ENCODE peak calls at places on chromosomes 4 and X, in five cellular contexts. F is neural progenitor cell, X is HCT116, E is MM.1S, A is SK-N-SH. N is an unnamed sample.

GRCh38 chrX:3659761-3660160 is 53.7 kb downstream of the PRKX start:
- DNase-seq in F (no peak), X (no peak), E (no peak), A (no peak), N (no peak)

GRCh38 chr4:76984127-76984526 is 34.6 kb downstream of the SEPTIN11 start:
- DNase-seq in F (no peak), X (no peak), E (peak), A (peak), N (peak)

GRCh38 chr4:53646792-53647191 is 55.5 kb upstream of the LNX1 start:
- DNase-seq in F (no peak), X (no peak), E (no peak), A (no peak), N (peak)

GRCh38 chr4:110808371-110808878 is 185.5 kb upstream of the PITX2 start:
- DNase-seq in F (no peak), X (no peak), E (no peak), A (no peak), N (peak)

GRCh38 chr4:175560628-175561027 is 251.4 kb downstream of the GPM6A start:
- DNase-seq in F (no peak), X (peak), E (peak), A (peak), N (peak)

GRCh38 chrX:9861711-9862110 is 75.5 kb downstream of the SHROOM2 start:
- DNase-seq in F (no peak), X (no peak), E (no peak), A (no peak), N (no peak)

GRCh38 chr4:105246712-105247111 is 100.0 kb downstream of the TET2 start:
- DNase-seq in F (peak), X (no peak), E (no peak), A (no peak), N (no peak)

GRCh38 chr4:146342600-146343192 is 128.4 kb downstream of the REELD1 start:
- DNase-seq in F (peak), X (no peak), E (peak), A (peak), N (peak)

GRCh38 chr4:56981795-56982201 is 3.1 kb downstream of the POLR2B start:
- DNase-seq in F (no peak), X (no peak), E (no peak), A (no peak), N (peak)

GRCh38 chrX:141405486-141405877 is 163.2 kb upstream of the SPANXC start:
- DNase-seq in F (no peak), X (no peak), E (no peak), A (no peak), N (peak)

GRCh38 chrX:19799319-19800182 is 87.8 kb downstream of the SH3KBP1 start:
- DNase-seq in F (no peak), X (no peak), E (no peak), A (no peak), N (no peak)

GRCh38 chr4:114615435-114615834 is 16.8 kb downstream of the UGT8 start:
- DNase-seq in F (no peak), X (no peak), E (no peak), A (no peak), N (no peak)

GRCh38 chr4:166165829-166166420 is 292.9 kb downstream of the TLL1 start:
- DNase-seq in F (peak), X (peak), E (peak), A (peak), N (peak)

GRCh38 chrX:2188316-2188715 is 312.5 kb downstream of the DHRSX start:
- DNase-seq in F (no peak), X (peak), E (no peak), A (no peak), N (no peak)

GRCh38 chr4:175290401-175290800 is 372.2 kb downstream of the ADAM29 start:
- DNase-seq in F (no peak), X (no peak), E (no peak), A (no peak), N (peak)

GRCh38 chr4:118032691-118033090 is 1.6 kb upstream of the NDST3 start:
- DNase-seq in F (no peak), X (peak), E (no peak), A (peak), N (peak)

GRCh38 chr4:63578383-63578782 is 830.9 kb downstream of the TECRL start:
- DNase-seq in F (no peak), X (no peak), E (no peak), A (peak), N (peak)

GRCh38 chr4:152189451-152190179 is 346.3 kb downstream of the FBXW7 start:
- DNase-seq in F (no peak), X (no peak), E (peak), A (no peak), N (no peak)

GRCh38 chr4:173763374-173763773 is 233.3 kb upstream of the HAND2 start:
- DNase-seq in F (no peak), X (no peak), E (no peak), A (no peak), N (no peak)

GRCh38 chr4:140268441-140268840 is 105.0 kb upstream of the SCOC start:
- DNase-seq in F (no peak), X (no peak), E (no peak), A (no peak), N (no peak)

GRCh38 chr4:73864365-73864764 is 4.8 kb upstream of the CXCL1 start:
- DNase-seq in F (peak), X (no peak), E (peak), A (no peak), N (peak)

GRCh38 chr4:133059117-133059516 is 90.0 kb upstream of the PCDH10 start:
- DNase-seq in F (no peak), X (no peak), E (no peak), A (no peak), N (no peak)

GRCh38 chrX:35890699-35891098 is 28.8 kb upstream of the CFAP47 start:
- DNase-seq in F (peak), X (no peak), E (peak), A (peak), N (peak)

GRCh38 chrX:8803326-8803725 is 2.1 kb upstream of the FAM9A start:
- DNase-seq in F (no peak), X (no peak), E (no peak), A (no peak), N (peak)

GRCh38 chr4:112938461-112939058 is 110.9 kb upstream of the ANK2 start:
- DNase-seq in F (peak), X (peak), E (peak), A (peak), N (peak)

GRCh38 chr4:147103403-147103946 is 157.8 kb upstream of the TTC29 start:
- DNase-seq in F (no peak), X (no peak), E (no peak), A (no peak), N (peak)

GRCh38 chr4:89196056-89196674 is 84.8 kb downstream of the TIGD2 start:
- DNase-seq in F (no peak), X (peak), E (peak), A (no peak), N (no peak)

GRCh38 chrX:1074172-1074571 is 138.3 kb downstream of the CRLF2 start:
- DNase-seq in F (no peak), X (no peak), E (no peak), A (no peak), N (no peak)

GRCh38 chr4:159600102-159600501 is 497.2 kb downstream of the RAPGEF2 start:
- DNase-seq in F (no peak), X (no peak), E (no peak), A (no peak), N (no peak)

GRCh38 chr4:2788532-2789103 is 4.3 kb upstream of the SH3BP2 start:
- DNase-seq in F (no peak), X (no peak), E (no peak), A (peak), N (no peak)

GRCh38 chr4:89056953-89057398 is at the start of gene FAM13A:
- DNase-seq in F (peak), X (peak), E (peak), A (no peak), N (peak)

GRCh38 chrX:56468441-56468840 is 95.0 kb upstream of the UBQLN2 start:
- DNase-seq in F (no peak), X (no peak), E (no peak), A (no peak), N (no peak)

GRCh38 chr4:16721618-16722291 is 176.7 kb downstream of the LDB2 start:
- DNase-seq in F (no peak), X (no peak), E (peak), A (no peak), N (peak)

GRCh38 chr4:181582595-181582994 is 660.6 kb upstream of the TENM3 start:
- DNase-seq in F (no peak), X (no peak), E (no peak), A (peak), N (no peak)

GRCh38 chrX:111560801-111561200 is 49.4 kb downstream of the SERTM2 start:
- DNase-seq in F (no peak), X (no peak), E (no peak), A (no peak), N (no peak)

GRCh38 chrX:44143061-44143602 is 169.9 kb upstream of the NDP start:
- DNase-seq in F (no peak), X (no peak), E (no peak), A (no peak), N (peak)

GRCh38 chr4:173242466-173243250 is 74.0 kb downstream of the GALNT7 start:
- DNase-seq in F (peak), X (no peak), E (no peak), A (no peak), N (no peak)

GRCh38 chrX:51608766-51609165 is 9.9 kb downstream of the CENPVL3 start:
- DNase-seq in F (no peak), X (no peak), E (no peak), A (no peak), N (no peak)

DNA sequence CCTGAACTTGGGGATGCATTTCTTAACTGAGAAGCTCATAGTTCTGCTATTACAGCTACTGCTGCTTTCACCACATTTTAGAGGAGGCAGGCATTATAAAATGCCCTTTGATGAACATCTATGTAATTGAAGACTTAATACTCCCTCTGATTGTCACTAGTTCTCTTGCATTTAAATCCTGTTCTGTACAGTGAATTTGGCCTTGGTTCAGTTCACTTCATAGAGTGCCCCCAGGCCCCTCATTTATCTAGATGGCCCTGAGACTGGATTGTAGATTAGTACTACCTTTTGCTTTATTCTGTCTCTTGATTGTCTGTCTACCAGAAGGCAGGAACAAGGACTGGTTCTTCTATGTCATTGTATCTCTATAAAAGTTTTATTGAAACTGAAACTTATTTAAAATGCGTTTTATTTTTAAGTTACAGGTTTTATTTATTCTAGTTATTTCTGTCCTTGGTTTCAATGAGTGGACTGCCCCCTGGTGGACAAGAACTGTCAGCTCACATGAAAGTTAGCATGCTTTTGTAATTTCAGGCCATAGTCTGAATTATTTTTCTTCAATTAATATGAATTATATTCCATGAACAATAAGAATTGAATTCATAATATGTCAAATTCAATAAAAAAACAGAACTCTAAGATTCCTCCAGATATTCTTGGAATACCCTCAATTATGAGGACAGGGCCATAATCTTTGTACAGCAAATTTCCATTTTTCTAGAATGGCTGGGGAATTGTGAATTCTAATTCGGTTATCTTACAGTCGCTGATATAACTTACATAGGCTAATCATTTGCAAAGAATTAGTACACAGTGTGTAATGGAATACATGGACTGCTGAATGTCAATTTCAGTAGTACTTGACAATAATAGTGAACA is 47.2 kb upstream of the TMEM33 start:
- DNase-seq in F (peak), X (peak), E (peak), A (no peak), N (peak)
- TF ChIP-seq CTCF in F (peak), X (peak), E (peak), A (peak), N (peak)

DNA sequence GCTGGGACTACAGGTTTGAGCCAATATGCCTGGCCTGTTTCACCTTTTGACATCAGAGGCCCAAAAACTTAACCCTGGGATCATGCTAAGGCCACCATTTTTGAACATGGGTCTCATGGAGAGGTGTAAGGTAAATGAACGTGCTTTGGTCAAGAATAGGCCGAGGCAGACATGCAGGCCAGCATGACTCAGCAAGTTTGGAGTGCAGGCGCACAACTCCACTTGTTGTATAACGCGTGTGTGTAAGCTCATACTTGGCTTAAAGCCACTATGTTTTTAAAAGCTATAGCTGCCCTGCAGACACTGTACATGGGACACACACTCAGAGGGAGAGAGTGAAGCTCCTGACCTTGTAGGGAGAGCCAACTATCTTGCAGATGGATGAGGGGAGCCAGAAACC is 43.8 kb upstream of the HPSE start:
- DNase-seq in F (peak), X (no peak), E (no peak), A (no peak), N (no peak)
- TF ChIP-seq EZH2phosphoT487 in F (no peak), X (no peak), E (no peak), A (no peak), N (no peak)

GRCh38 chr4:169032194-169032593 is 22.1 kb upstream of the CBR4 start:
- DNase-seq in F (no peak), X (no peak), E (no peak), A (no peak), N (no peak)

GRCh38 chr4:169030575-169030982 is 20.5 kb upstream of the CBR4 start:
- DNase-seq in F (no peak), X (peak), E (no peak), A (no peak), N (peak)

GRCh38 chr4:169032883-169033645 is 23.0 kb upstream of the CBR4 start:
- DNase-seq in F (no peak), X (no peak), E (no peak), A (no peak), N (no peak)

GRCh38 chr4:169029947-169030346 is 19.9 kb upstream of the CBR4 start:
- DNase-seq in F (no peak), X (no peak), E (no peak), A (no peak), N (no peak)

GRCh38 chr4:169031392-169031791 is 21.3 kb upstream of the CBR4 start:
- DNase-seq in F (no peak), X (no peak), E (no peak), A (no peak), N (no peak)
- H3K9ac ChIP-seq in F (no peak), X (peak), E (no peak), A (peak), N (no peak)

GRCh38 chr4:8179074-8179473 is 20.0 kb upstream of the SH3TC1 start:
- DNase-seq in F (no peak), X (no peak), E (no peak), A (no peak), N (no peak)
- TF ChIP-seq CTCF in F (no peak), X (no peak), E (no peak), A (no peak), N (no peak)

DNA sequence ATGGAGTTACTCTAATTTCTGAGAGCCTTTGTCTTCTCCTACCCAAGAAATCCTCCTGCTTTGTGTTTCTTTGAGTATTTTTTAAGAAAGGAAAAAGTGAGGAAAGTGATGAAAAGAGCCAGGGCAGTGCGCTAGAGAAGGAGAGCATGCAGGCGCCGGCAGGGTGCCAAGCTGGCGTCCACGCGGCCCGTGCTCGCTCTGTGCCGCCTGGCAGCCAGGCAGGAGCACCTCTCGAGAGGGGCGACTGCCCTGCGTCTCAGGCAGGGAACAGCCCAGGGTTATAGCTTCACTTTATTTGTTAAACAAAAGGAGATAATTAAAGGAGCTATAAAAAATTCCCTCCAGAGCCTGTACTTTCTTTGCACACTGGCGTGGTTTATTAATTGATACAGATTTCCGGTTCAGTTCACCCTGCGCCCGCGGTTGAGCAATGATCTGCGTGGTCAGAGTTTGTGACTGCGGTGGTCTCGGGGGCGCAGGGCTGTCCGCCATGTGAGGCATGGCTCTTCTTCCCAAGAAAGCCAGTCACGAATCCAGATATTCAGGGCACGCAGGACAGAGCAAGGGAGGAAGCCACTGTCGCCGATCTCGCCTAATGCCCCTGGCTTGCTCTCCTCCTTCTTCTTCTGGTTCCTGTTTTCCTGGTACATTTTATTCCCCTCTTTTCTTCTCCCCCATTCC is 110.7 kb upstream of the PAQR3 start:
- DNase-seq in F (no peak), X (no peak), E (no peak), A (peak), N (peak)
- TF ChIP-seq EZH2phosphoT487 in F (no peak), X (no peak), E (no peak), A (no peak), N (no peak)

GRCh38 chr4:7832331-7832730 is 107.3 kb downstream of the AFAP1 start:
- DNase-seq in F (no peak), X (no peak), E (no peak), A (no peak), N (no peak)
- H3K9ac ChIP-seq in F (no peak), X (no peak), E (no peak), A (peak), N (no peak)

GRCh38 chrX:11135483-11136185 is 24.5 kb downstream of the HCCS start:
- DNase-seq in F (no peak), X (no peak), E (no peak), A (no peak), N (no peak)

GRCh38 chrX:11138498-11139390 is 27.6 kb downstream of the HCCS start:
- DNase-seq in F (no peak), X (no peak), E (no peak), A (peak), N (no peak)

GRCh38 chrX:11137543-11138139 is 26.5 kb downstream of the HCCS start:
- DNase-seq in F (peak), X (peak), E (peak), A (peak), N (peak)
- TF ChIP-seq CTCF in F (peak), X (peak), E (peak), A (peak), N (peak)

DNA sequence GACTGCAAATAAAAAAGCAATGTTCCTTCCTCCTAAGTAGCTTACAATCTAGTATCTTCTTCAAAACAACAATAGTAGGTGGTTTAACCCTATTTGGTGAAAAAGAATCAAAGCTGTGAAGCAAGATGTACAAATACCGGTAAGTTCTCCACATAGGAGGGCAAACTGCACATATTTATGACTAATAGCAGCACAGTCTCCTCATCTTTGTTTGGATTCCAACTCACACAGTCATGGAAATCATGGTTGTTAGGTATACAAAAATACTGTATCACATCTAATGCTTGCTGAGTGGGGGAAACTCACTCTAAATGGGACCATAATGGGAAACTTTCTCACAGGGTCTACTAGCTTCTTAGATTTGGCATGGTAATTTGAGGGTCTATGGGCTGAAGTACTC is 597.2 kb downstream of the INPP4B start:
- DNase-seq in F (no peak), X (no peak), E (no peak), A (no peak), N (peak)
- TF ChIP-seq EZH2phosphoT487 in F (no peak), X (no peak), E (no peak), A (no peak), N (no peak)

GRCh38 chr4:5839751-5840674 is 52.9 kb downstream of the CRMP1 start:
- DNase-seq in F (no peak), X (no peak), E (no peak), A (no peak), N (no peak)
- H3K9ac ChIP-seq in F (no peak), X (no peak), E (no peak), A (no peak), N (no peak)